ENCODE peak calls at places on chromosome 9, in nine cellular contexts. I is HCEC 1CT; M is dorsolateral prefrontal cortex; B is NCI-H526 treated with DMSO at 0.1 percent for 48 hours; E is NCI-H1092 treated with DMSO at 0.1 percent for 48 hours; S is CD8-positive, alpha-beta memory T cell; X is stimulated activated CD4-positive, alpha-beta T cell treated with anti-CD3 and anti-CD28 coated beads, Interleukin-15, amount 100 ng/mL, for 1 hour; K is LHCN-M2; H is fibroblast of the conjunctiva. V is an unnamed sample.
A peak's percentile ranks its signal among the peaks of the same experiment; 100 is the strongest.

GRCh38 chr9:650362-650761 is 191.1 kb upstream of the DMRT1 start:
- DNase-seq in I (no peak), M (no peak), B (no peak), E (no peak), S (no peak), X (no peak), K (no peak), H (no peak), V (no peak)

GRCh38 chr9:30732060-30732459 is 1652.4 kb upstream of the ACO1 start:
- DNase-seq in I (no peak), M (no peak), B (no peak), E (no peak), S (no peak), X (no peak), K (no peak), H (no peak), V (no peak)

GRCh38 chr9:7439355-7439978 is 360.1 kb downstream of the DMAC1 start:
- DNase-seq in I (no peak), M (no peak), B (no peak), E (peak; percentile 22), S (no peak), X (no peak), K (peak; percentile 20), H (peak; percentile 49), V (peak; percentile 20)

GRCh38 chr9:108117775-108118174 is 628.2 kb upstream of the KLF4 start:
- DNase-seq in I (no peak), M (no peak), B (peak; percentile 70), E (peak; percentile 35), S (no peak), X (no peak), K (no peak), H (no peak), V (peak; percentile 29)

GRCh38 chr9:107856633-107857032 is 367.1 kb upstream of the KLF4 start:
- DNase-seq in I (no peak), M (no peak), B (no peak), E (no peak), S (no peak), X (no peak), K (no peak), H (no peak), V (no peak)

GRCh38 chr9:128683340-128684064 is 5.5 kb upstream of the SET start:
- DNase-seq in I (peak; percentile 57), M (peak; percentile 46), B (no peak), E (no peak), S (peak; percentile 12), X (no peak), K (no peak), H (no peak), V (peak; percentile 77)

GRCh38 chr9:37947987-37948386 is 44.1 kb upstream of the SLC25A51 start:
- DNase-seq in I (no peak), M (no peak), B (no peak), E (no peak), S (no peak), X (no peak), K (no peak), H (no peak), V (no peak)

GRCh38 chr9:37963936-37964739 is 60.2 kb upstream of the SLC25A51 start:
- DNase-seq in I (peak; percentile 80), M (peak; percentile 91), B (peak; percentile 96), E (peak; percentile 80), S (no peak), X (no peak), K (peak; percentile 73), H (peak; percentile 94), V (peak; percentile 94)

GRCh38 chr9:77981332-77981731 is 50.3 kb downstream of the GNAQ start:
- DNase-seq in I (peak; percentile 55), M (no peak), B (peak; percentile 8), E (no peak), S (no peak), X (no peak), K (peak; percentile 40), H (no peak), V (no peak)

GRCh38 chr9:79801459-79801858 is 229.7 kb downstream of the TLE4 start:
- DNase-seq in I (no peak), M (no peak), B (no peak), E (no peak), S (no peak), X (no peak), K (peak; percentile 49), H (no peak), V (no peak)

GRCh38 chr9:135952664-135953206 is 8.4 kb downstream of the UBAC1 start:
- DNase-seq in I (no peak), M (no peak), B (no peak), E (no peak), S (no peak), X (no peak), K (no peak), H (no peak), V (no peak)

GRCh38 chr9:133667759-133668450 is 31.7 kb downstream of the DBH start:
- DNase-seq in I (no peak), M (no peak), B (no peak), E (no peak), S (no peak), X (no peak), K (no peak), H (no peak), V (no peak)